ENCODE peak calls at places on chromosomes 7 and 10, in seven cellular contexts. T is T1000, S is IMR-90, Z is fibroblast of gingiva, Y is HT1080, I is Kasumi-1, W is AG08395. X is an unnamed sample.

GRCh38 chr10:3944591-3944990 is 159.6 kb upstream of the KLF6 start:
- DNase-seq in T (no peak), S (no peak), Z (no peak), Y (no peak), I (no peak), W (no peak), X (no peak)

GRCh38 chr7:154927624-154928125 is 75.2 kb downstream of the PAXIP1 start:
- DNase-seq in T (peak), S (peak), Z (peak), Y (peak), I (peak), W (peak), X (peak)

GRCh38 chr10:79438021-79438698 is 7.3 kb downstream of the ZCCHC24 start:
- DNase-seq in T (no peak), S (no peak), Z (no peak), Y (no peak), I (no peak), W (no peak), X (no peak)

GRCh38 chr7:33044986-33045385 is 17.6 kb downstream of the NT5C3A start:
- DNase-seq in T (no peak), S (no peak), Z (peak), Y (no peak), I (no peak), W (no peak), X (no peak)

GRCh38 chr7:49775065-49775948 is 1.9 kb downstream of the VWC2 start:
- DNase-seq in T (no peak), S (no peak), Z (no peak), Y (no peak), I (no peak), W (no peak), X (peak)

GRCh38 chr7:115023219-115023618 is 101.3 kb downstream of the MDFIC start:
- DNase-seq in T (no peak), S (no peak), Z (no peak), Y (no peak), I (peak), W (no peak), X (no peak)

GRCh38 chr10:69389827-69390490 is 26.8 kb downstream of the TACR2 start:
- DNase-seq in T (no peak), S (peak), Z (peak), Y (peak), I (peak), W (peak), X (peak)

GRCh38 chr10:103111918-103112877 is 80.9 kb downstream of the NT5C2 start:
- DNase-seq in T (no peak), S (no peak), Z (no peak), Y (no peak), I (no peak), W (no peak), X (no peak)